ENCODE peak calls at places on chromosomes 3 and 15, in ten cellular contexts. One of them, this sample, is unnamed.

GRCh38 chr15:55060831-55061230 is 135.9 kb downstream of the RSL24D1 start:
- DNase-seq in mesothelial cell of epicardium: no peak
- DNase-seq in activated T-cell treated with anti-CD3 and anti-CD28 coated beads, Interleukin-2, amount 50 U/mL, for 24 hours: no peak
- DNase-seq in heart right ventricle: no peak
- DNase-seq in cardiac muscle cell: no peak
- DNase-seq in HFFc6: no peak
- DNase-seq in foreskin fibroblast: no peak
- DNase-seq in naive B cell: no peak
- DNase-seq in hypothalamus: no peak
- DNase-seq in effector CD4-positive, alpha-beta T cell: no peak
- DNase-seq in this sample: no peak

GRCh38 chr3:142445816-142446254 is 2.0 kb downstream of the XRN1 start:
- DNase-seq in effector CD4-positive, alpha-beta T cell: no peak
- DNase-seq in HFFc6: peak
- DNase-seq in heart right ventricle: no peak
- DNase-seq in mesothelial cell of epicardium: no peak
- DNase-seq in activated T-cell treated with anti-CD3 and anti-CD28 coated beads, Interleukin-2, amount 50 U/mL, for 24 hours: no peak
- DNase-seq in hypothalamus: no peak
- DNase-seq in foreskin fibroblast: peak
- DNase-seq in cardiac muscle cell: peak
- DNase-seq in naive B cell: no peak
- DNase-seq in this sample: no peak

GRCh38 chr3:66609660-66610547 is 109.1 kb upstream of the LRIG1 start:
- DNase-seq in heart right ventricle: no peak
- DNase-seq in foreskin fibroblast: peak
- DNase-seq in naive B cell: no peak
- DNase-seq in activated T-cell treated with anti-CD3 and anti-CD28 coated beads, Interleukin-2, amount 50 U/mL, for 24 hours: no peak
- DNase-seq in hypothalamus: peak
- DNase-seq in mesothelial cell of epicardium: no peak
- DNase-seq in cardiac muscle cell: peak
- DNase-seq in HFFc6: no peak
- DNase-seq in effector CD4-positive, alpha-beta T cell: no peak
- DNase-seq in this sample: no peak

GRCh38 chr3:99620077-99620476 is 18.3 kb upstream of the COL8A1 start:
- DNase-seq in HFFc6: no peak
- DNase-seq in naive B cell: no peak
- DNase-seq in effector CD4-positive, alpha-beta T cell: no peak
- DNase-seq in hypothalamus: no peak
- DNase-seq in mesothelial cell of epicardium: no peak
- DNase-seq in activated T-cell treated with anti-CD3 and anti-CD28 coated beads, Interleukin-2, amount 50 U/mL, for 24 hours: no peak
- DNase-seq in cardiac muscle cell: no peak
- DNase-seq in foreskin fibroblast: no peak
- DNase-seq in heart right ventricle: no peak
- DNase-seq in this sample: no peak

GRCh38 chr15:65993762-65994161 is 124.5 kb downstream of the RAB11A start:
- DNase-seq in heart right ventricle: no peak
- DNase-seq in HFFc6: no peak
- DNase-seq in naive B cell: no peak
- DNase-seq in cardiac muscle cell: no peak
- DNase-seq in hypothalamus: no peak
- DNase-seq in effector CD4-positive, alpha-beta T cell: no peak
- DNase-seq in mesothelial cell of epicardium: no peak
- DNase-seq in activated T-cell treated with anti-CD3 and anti-CD28 coated beads, Interleukin-2, amount 50 U/mL, for 24 hours: no peak
- DNase-seq in foreskin fibroblast: no peak
- DNase-seq in this sample: peak

GRCh38 chr3:64321747-64322146 is 96.5 kb upstream of the PRICKLE2 start:
- DNase-seq in naive B cell: no peak
- DNase-seq in heart right ventricle: no peak
- DNase-seq in foreskin fibroblast: peak
- DNase-seq in activated T-cell treated with anti-CD3 and anti-CD28 coated beads, Interleukin-2, amount 50 U/mL, for 24 hours: no peak
- DNase-seq in mesothelial cell of epicardium: no peak
- DNase-seq in effector CD4-positive, alpha-beta T cell: no peak
- DNase-seq in HFFc6: peak
- DNase-seq in cardiac muscle cell: peak
- DNase-seq in hypothalamus: no peak
- DNase-seq in this sample: no peak

GRCh38 chr3:39917060-39917773 is 107.8 kb downstream of the MYRIP start:
- DNase-seq in hypothalamus: no peak
- DNase-seq in naive B cell: no peak
- DNase-seq in HFFc6: peak
- DNase-seq in effector CD4-positive, alpha-beta T cell: no peak
- DNase-seq in activated T-cell treated with anti-CD3 and anti-CD28 coated beads, Interleukin-2, amount 50 U/mL, for 24 hours: no peak
- DNase-seq in heart right ventricle: no peak
- DNase-seq in mesothelial cell of epicardium: no peak
- DNase-seq in foreskin fibroblast: peak
- DNase-seq in cardiac muscle cell: peak
- DNase-seq in this sample: no peak

GRCh38 chr15:64895285-64896065 is 16.2 kb upstream of the ANKDD1A start:
- DNase-seq in hypothalamus: no peak
- DNase-seq in activated T-cell treated with anti-CD3 and anti-CD28 coated beads, Interleukin-2, amount 50 U/mL, for 24 hours: peak
- DNase-seq in naive B cell: peak
- DNase-seq in mesothelial cell of epicardium: no peak
- DNase-seq in heart right ventricle: peak
- DNase-seq in HFFc6: peak
- DNase-seq in cardiac muscle cell: peak
- DNase-seq in effector CD4-positive, alpha-beta T cell: peak
- DNase-seq in foreskin fibroblast: peak
- DNase-seq in this sample: peak

GRCh38 chr3:95341314-95341713 is 1278.5 kb downstream of the NSUN3 start:
- DNase-seq in activated T-cell treated with anti-CD3 and anti-CD28 coated beads, Interleukin-2, amount 50 U/mL, for 24 hours: no peak
- DNase-seq in effector CD4-positive, alpha-beta T cell: no peak
- DNase-seq in cardiac muscle cell: no peak
- DNase-seq in foreskin fibroblast: no peak
- DNase-seq in HFFc6: no peak
- DNase-seq in naive B cell: no peak
- DNase-seq in heart right ventricle: no peak
- DNase-seq in hypothalamus: no peak
- DNase-seq in mesothelial cell of epicardium: no peak
- DNase-seq in this sample: no peak

GRCh38 chr3:73727117-73727802 is 102.5 kb upstream of the PDZRN3 start:
- DNase-seq in cardiac muscle cell: peak
- DNase-seq in HFFc6: peak
- DNase-seq in effector CD4-positive, alpha-beta T cell: no peak
- DNase-seq in naive B cell: no peak
- DNase-seq in hypothalamus: no peak
- DNase-seq in mesothelial cell of epicardium: no peak
- DNase-seq in activated T-cell treated with anti-CD3 and anti-CD28 coated beads, Interleukin-2, amount 50 U/mL, for 24 hours: no peak
- DNase-seq in heart right ventricle: no peak
- DNase-seq in foreskin fibroblast: peak
- DNase-seq in this sample: peak

GRCh38 chr3:16297991-16298885 is 33.2 kb downstream of the OXNAD1 start:
- DNase-seq in hypothalamus: no peak
- DNase-seq in effector CD4-positive, alpha-beta T cell: no peak
- DNase-seq in activated T-cell treated with anti-CD3 and anti-CD28 coated beads, Interleukin-2, amount 50 U/mL, for 24 hours: no peak
- DNase-seq in mesothelial cell of epicardium: no peak
- DNase-seq in foreskin fibroblast: no peak
- DNase-seq in naive B cell: no peak
- DNase-seq in HFFc6: no peak
- DNase-seq in heart right ventricle: no peak
- DNase-seq in cardiac muscle cell: no peak
- DNase-seq in this sample: no peak

GRCh38 chr15:69664572-69665326 is 212.1 kb downstream of the RPLP1 start:
- DNase-seq in hypothalamus: peak
- DNase-seq in naive B cell: no peak
- DNase-seq in heart right ventricle: no peak
- DNase-seq in foreskin fibroblast: no peak
- DNase-seq in cardiac muscle cell: no peak
- DNase-seq in effector CD4-positive, alpha-beta T cell: no peak
- DNase-seq in HFFc6: no peak
- DNase-seq in mesothelial cell of epicardium: no peak
- DNase-seq in activated T-cell treated with anti-CD3 and anti-CD28 coated beads, Interleukin-2, amount 50 U/mL, for 24 hours: no peak
- DNase-seq in this sample: no peak

GRCh38 chr3:133673746-133674145 is 12.0 kb upstream of the TOPBP1 start:
- DNase-seq in heart right ventricle: no peak
- DNase-seq in mesothelial cell of epicardium: no peak
- DNase-seq in HFFc6: no peak
- DNase-seq in effector CD4-positive, alpha-beta T cell: no peak
- DNase-seq in activated T-cell treated with anti-CD3 and anti-CD28 coated beads, Interleukin-2, amount 50 U/mL, for 24 hours: no peak
- DNase-seq in hypothalamus: no peak
- DNase-seq in naive B cell: no peak
- DNase-seq in foreskin fibroblast: no peak
- DNase-seq in cardiac muscle cell: no peak
- DNase-seq in this sample: no peak

GRCh38 chr15:56598991-56599390 is 134.1 kb upstream of the MNS1 start:
- DNase-seq in HFFc6: no peak
- DNase-seq in cardiac muscle cell: peak
- DNase-seq in heart right ventricle: no peak
- DNase-seq in naive B cell: no peak
- DNase-seq in activated T-cell treated with anti-CD3 and anti-CD28 coated beads, Interleukin-2, amount 50 U/mL, for 24 hours: no peak
- DNase-seq in effector CD4-positive, alpha-beta T cell: no peak
- DNase-seq in hypothalamus: no peak
- DNase-seq in foreskin fibroblast: peak
- DNase-seq in mesothelial cell of epicardium: no peak
- DNase-seq in this sample: no peak

GRCh38 chr3:143552851-143553250 is 295.4 kb downstream of the SLC9A9 start:
- DNase-seq in heart right ventricle: no peak
- DNase-seq in foreskin fibroblast: no peak
- DNase-seq in hypothalamus: no peak
- DNase-seq in naive B cell: no peak
- DNase-seq in activated T-cell treated with anti-CD3 and anti-CD28 coated beads, Interleukin-2, amount 50 U/mL, for 24 hours: no peak
- DNase-seq in effector CD4-positive, alpha-beta T cell: no peak
- DNase-seq in HFFc6: no peak
- DNase-seq in mesothelial cell of epicardium: no peak
- DNase-seq in cardiac muscle cell: no peak
- DNase-seq in this sample: no peak